ENCODE peak calls at places on chromosomes 6 and 20, in six cellular contexts. V, K, E, Y, M and N are unnamed samples.

GRCh38 chr6:38646166-38646565 is 6.4 kb upstream of the BTBD9 start:
- DNase-seq in M (no peak), K (no peak), V (no peak), E (no peak), Y (peak; percentile 7), N (no peak)

GRCh38 chr6:17220040-17220439 is 61.1 kb upstream of the RBM24 start:
- DNase-seq in M (no peak), K (no peak), E (no peak), V (no peak), Y (no peak), N (no peak)

GRCh38 chr20:36885355-36885754 is 9.4 kb downstream of the TLDC2 start:
- DNase-seq in E (no peak), K (no peak), V (no peak), Y (no peak), M (no peak), N (no peak)

GRCh38 chr6:133895573-133896343 is 6.8 kb downstream of the TCF21 start:
- DNase-seq in V (peak; percentile 49), Y (peak; percentile 47), E (peak; percentile 53), K (no peak), M (peak; percentile 22), N (no peak)

GRCh38 chr6:33579828-33580714 is at the start of gene BAK1:
- DNase-seq in E (peak; percentile 81), M (peak; percentile 96), K (peak; percentile 97), V (peak; percentile 88), Y (peak; percentile 93), N (peak; percentile 89)

GRCh38 chr6:135018961-135019360 is 35.7 kb downstream of the HBS1L start:
- DNase-seq in V (no peak), E (no peak), Y (no peak), M (no peak), K (no peak), N (no peak)

GRCh38 chr6:136750821-136751220 is 41.5 kb downstream of the MAP3K5 start:
- DNase-seq in Y (no peak), M (no peak), V (no peak), K (no peak), E (no peak), N (no peak)

GRCh38 chr6:56399250-56399671 is 151.9 kb upstream of the COL21A1 start:
- DNase-seq in Y (peak; percentile 24), K (no peak), E (no peak), V (no peak), M (no peak), N (no peak)

GRCh38 chr6:11374036-11375010 is 141.9 kb upstream of the NEDD9 start:
- DNase-seq in E (no peak), V (no peak), M (no peak), Y (no peak), K (no peak), N (no peak)

GRCh38 chr6:21856096-21856825 is 262.7 kb downstream of the SOX4 start:
- DNase-seq in M (no peak), V (no peak), K (no peak), Y (peak; percentile 58), E (no peak), N (no peak)

GRCh38 chr6:88349511-88349910 is 183.4 kb upstream of the CNR1 start:
- DNase-seq in V (no peak), E (no peak), K (no peak), Y (peak; percentile 53), M (no peak), N (no peak)

GRCh38 chr20:14414560-14414959 is 77.1 kb upstream of the FLRT3 start:
- DNase-seq in V (no peak), K (no peak), Y (no peak), E (no peak), M (no peak), N (no peak)

GRCh38 chr6:3825851-3826581 is 23.2 kb upstream of the FAM50B start:
- DNase-seq in V (peak; percentile 92), E (peak; percentile 85), Y (peak; percentile 98), K (peak; percentile 33), M (peak; percentile 86), N (peak; percentile 97)

GRCh38 chr20:39885975-39886649 is 802.9 kb downstream of the MAFB start:
- DNase-seq in E (peak; percentile 42), K (peak; percentile 53), Y (peak; percentile 84), V (peak; percentile 43), M (peak; percentile 16), N (peak; percentile 76)

GRCh38 chr6:6884193-6884627 is 223.6 kb upstream of the RREB1 start:
- DNase-seq in V (no peak), M (no peak), Y (no peak), E (no peak), K (no peak), N (no peak)

GRCh38 chr6:12009904-12010634 is 2.0 kb upstream of the HIVEP1 start:
- DNase-seq in E (no peak), Y (peak; percentile 75), V (no peak), K (no peak), M (no peak), N (no peak)

GRCh38 chr6:169141706-169142705 is 111.6 kb downstream of the THBS2 start:
- DNase-seq in K (peak; percentile 51), Y (no peak), M (no peak), V (peak; percentile 69), E (no peak), N (peak; percentile 84)

GRCh38 chr6:166786704-166787293 is 159.7 kb upstream of the RPS6KA2 start:
- DNase-seq in V (no peak), K (no peak), E (peak; percentile 29), Y (peak; percentile 67), M (peak; percentile 37), N (no peak)

GRCh38 chr6:126886106-126886505 is 232.4 kb upstream of the RSPO3 start:
- DNase-seq in M (no peak), Y (peak; percentile 13), V (no peak), K (no peak), E (no peak), N (no peak)

GRCh38 chr6:85111481-85112001 is 338.3 kb upstream of the NT5E start:
- DNase-seq in K (no peak), V (peak; percentile 48), Y (peak; percentile 89), E (no peak), M (no peak), N (no peak)

GRCh38 chr6:124655856-124656255 is 306.4 kb upstream of the RNF217 start:
- DNase-seq in Y (peak; percentile 25), V (no peak), K (no peak), M (no peak), E (no peak), N (no peak)

GRCh38 chr20:47336013-47336754 is 20.3 kb downstream of the ZMYND8 start:
- DNase-seq in V (peak; percentile 79), K (peak; percentile 90), M (no peak), Y (peak; percentile 88), E (no peak), N (no peak)

GRCh38 chr20:51196991-51197651 is 174.2 kb upstream of the KCNG1 start:
- DNase-seq in V (no peak), M (no peak), E (no peak), Y (peak; percentile 69), K (no peak), N (no peak)

GRCh38 chr20:1894951-1895673 is at the start of gene SIRPA:
- DNase-seq in E (peak; percentile 71), M (peak; percentile 28), K (peak; percentile 73), V (peak; percentile 77), Y (peak; percentile 71), N (peak; percentile 43)